ENCODE peak calls at places on chromosomes 2 and 18, in ten cellular contexts. One of them, this sample, is unnamed.

GRCh38 chr2:9970386-9971044 is 19.0 kb downstream of the GRHL1 start:
- DNase-seq in mesendoderm: no peak
- DNase-seq in neural progenitor cell: peak; percentile 71
- DNase-seq in mammary epithelial cell: no peak
- DNase-seq in IMR-90: no peak
- DNase-seq in GM23248: peak; percentile 54
- DNase-seq in HepG2: no peak
- DNase-seq in MM.1S: no peak
- DNase-seq in HCT116: no peak
- DNase-seq in fibroblast of lung: no peak
- DNase-seq in this sample: no peak

GRCh38 chr2:219221956-219222518 is 3.3 kb upstream of the ABCB6 start:
- DNase-seq in GM23248: no peak
- DNase-seq in neural progenitor cell: no peak
- DNase-seq in fibroblast of lung: no peak
- DNase-seq in mammary epithelial cell: no peak
- DNase-seq in HepG2: no peak
- DNase-seq in MM.1S: no peak
- DNase-seq in HCT116: no peak
- DNase-seq in mesendoderm: no peak
- DNase-seq in IMR-90: no peak
- DNase-seq in this sample: no peak

GRCh38 chr2:97751752-97752151 is 38.4 kb downstream of the ZAP70 start:
- DNase-seq in HepG2: no peak
- DNase-seq in mammary epithelial cell: peak; percentile 21
- DNase-seq in neural progenitor cell: no peak
- DNase-seq in fibroblast of lung: peak; percentile 55
- DNase-seq in HCT116: no peak
- DNase-seq in GM23248: no peak
- DNase-seq in MM.1S: no peak
- DNase-seq in IMR-90: peak; percentile 53
- DNase-seq in mesendoderm: peak; percentile 47
- DNase-seq in this sample: no peak

GRCh38 chr18:71865888-71866287 is 678.3 kb downstream of the CBLN2 start:
- DNase-seq in HCT116: no peak
- DNase-seq in mesendoderm: no peak
- DNase-seq in fibroblast of lung: no peak
- DNase-seq in neural progenitor cell: no peak
- DNase-seq in mammary epithelial cell: no peak
- DNase-seq in HepG2: no peak
- DNase-seq in MM.1S: no peak
- DNase-seq in IMR-90: no peak
- DNase-seq in GM23248: no peak
- DNase-seq in this sample: no peak

GRCh38 chr2:23757686-23758433 is 169.1 kb downstream of the ATAD2B start:
- DNase-seq in fibroblast of lung: peak; percentile 91
- DNase-seq in mesendoderm: peak; percentile 43
- DNase-seq in IMR-90: peak; percentile 95
- DNase-seq in mammary epithelial cell: peak; percentile 72
- DNase-seq in neural progenitor cell: no peak
- DNase-seq in GM23248: peak; percentile 88
- DNase-seq in HepG2: peak; percentile 43
- DNase-seq in HCT116: peak; percentile 48
- DNase-seq in MM.1S: no peak
- DNase-seq in this sample: no peak

GRCh38 chr2:16608661-16609643 is 56.7 kb downstream of the CYRIA start:
- DNase-seq in mammary epithelial cell: peak; percentile 61
- DNase-seq in GM23248: peak; percentile 87
- DNase-seq in MM.1S: peak; percentile 78
- DNase-seq in mesendoderm: peak; percentile 87
- DNase-seq in HCT116: peak; percentile 32
- DNase-seq in neural progenitor cell: peak; percentile 86
- DNase-seq in HepG2: peak; percentile 67
- DNase-seq in IMR-90: peak; percentile 68
- DNase-seq in fibroblast of lung: peak; percentile 69
- DNase-seq in this sample: peak; percentile 92

GRCh38 chr2:24399434-24400206 is 39.3 kb upstream of the ITSN2 start:
- DNase-seq in HCT116: no peak
- DNase-seq in IMR-90: no peak
- DNase-seq in HepG2: peak; percentile 45
- DNase-seq in fibroblast of lung: no peak
- DNase-seq in MM.1S: no peak
- DNase-seq in mesendoderm: no peak
- DNase-seq in mammary epithelial cell: no peak
- DNase-seq in neural progenitor cell: no peak
- DNase-seq in GM23248: no peak
- DNase-seq in this sample: no peak

GRCh38 chr18:8367217-8367988 is 241.8 kb upstream of the RAB12 start:
- DNase-seq in neural progenitor cell: peak; percentile 90
- DNase-seq in MM.1S: peak; percentile 81
- DNase-seq in GM23248: peak; percentile 38
- DNase-seq in HepG2: no peak
- DNase-seq in IMR-90: no peak
- DNase-seq in HCT116: peak; percentile 7
- DNase-seq in mammary epithelial cell: no peak
- DNase-seq in fibroblast of lung: peak; percentile 27
- DNase-seq in mesendoderm: peak; percentile 80
- DNase-seq in this sample: peak; percentile 76

GRCh38 chr18:9095297-9096012 is 7.0 kb upstream of the NDUFV2 start:
- DNase-seq in mammary epithelial cell: no peak
- DNase-seq in neural progenitor cell: no peak
- DNase-seq in fibroblast of lung: peak; percentile 43
- DNase-seq in mesendoderm: no peak
- DNase-seq in GM23248: no peak
- DNase-seq in HCT116: no peak
- DNase-seq in HepG2: peak; percentile 87
- DNase-seq in MM.1S: peak; percentile 69
- DNase-seq in IMR-90: peak; percentile 81
- DNase-seq in this sample: no peak

GRCh38 chr18:3721771-3722661 is 272.0 kb downstream of the TGIF1 start:
- DNase-seq in IMR-90: no peak
- DNase-seq in GM23248: no peak
- DNase-seq in mesendoderm: no peak
- DNase-seq in fibroblast of lung: no peak
- DNase-seq in MM.1S: no peak
- DNase-seq in HCT116: no peak
- DNase-seq in HepG2: no peak
- DNase-seq in neural progenitor cell: no peak
- DNase-seq in mammary epithelial cell: no peak
- DNase-seq in this sample: no peak

GRCh38 chr2:119480718-119481142 is 43.6 kb downstream of the SCTR start:
- DNase-seq in neural progenitor cell: no peak
- DNase-seq in mesendoderm: peak; percentile 70
- DNase-seq in IMR-90: no peak
- DNase-seq in fibroblast of lung: no peak
- DNase-seq in HepG2: peak; percentile 48
- DNase-seq in GM23248: no peak
- DNase-seq in mammary epithelial cell: no peak
- DNase-seq in HCT116: no peak
- DNase-seq in MM.1S: no peak
- DNase-seq in this sample: no peak

GRCh38 chr2:119431976-119432881 is 575 bp downstream of the TMEM37 start:
- DNase-seq in fibroblast of lung: peak; percentile 66
- DNase-seq in IMR-90: peak; percentile 9
- DNase-seq in HCT116: no peak
- DNase-seq in mesendoderm: peak; percentile 48
- DNase-seq in MM.1S: no peak
- DNase-seq in mammary epithelial cell: no peak
- DNase-seq in neural progenitor cell: peak; percentile 49
- DNase-seq in HepG2: no peak
- DNase-seq in GM23248: peak; percentile 57
- DNase-seq in this sample: peak; percentile 78

GRCh38 chr2:14451312-14451711 is 181.2 kb upstream of the LRATD1 start:
- DNase-seq in fibroblast of lung: no peak
- DNase-seq in GM23248: peak; percentile 2
- DNase-seq in IMR-90: no peak
- DNase-seq in MM.1S: no peak
- DNase-seq in mesendoderm: peak; percentile 25
- DNase-seq in neural progenitor cell: peak; percentile 4
- DNase-seq in HepG2: no peak
- DNase-seq in mammary epithelial cell: no peak
- DNase-seq in HCT116: no peak
- DNase-seq in this sample: no peak

GRCh38 chr2:47664817-47665216 is 118.1 kb upstream of the MSH6 start:
- DNase-seq in HepG2: no peak
- DNase-seq in IMR-90: no peak
- DNase-seq in MM.1S: no peak
- DNase-seq in fibroblast of lung: no peak
- DNase-seq in neural progenitor cell: no peak
- DNase-seq in HCT116: no peak
- DNase-seq in mesendoderm: peak; percentile 50
- DNase-seq in GM23248: no peak
- DNase-seq in mammary epithelial cell: peak; percentile 19
- DNase-seq in this sample: no peak

GRCh38 chr18:75189696-75190095 is 19.2 kb downstream of the PTGR3 start:
- DNase-seq in MM.1S: no peak
- DNase-seq in HCT116: no peak
- DNase-seq in GM23248: no peak
- DNase-seq in mammary epithelial cell: no peak
- DNase-seq in IMR-90: no peak
- DNase-seq in HepG2: no peak
- DNase-seq in fibroblast of lung: no peak
- DNase-seq in neural progenitor cell: no peak
- DNase-seq in mesendoderm: no peak
- DNase-seq in this sample: no peak
- H3K27ac ChIP-seq in MM.1S: no peak overlapping the region
- H3K27ac ChIP-seq in HCT116: no peak overlapping the region
- H3K27ac ChIP-seq in GM23248: no peak overlapping the region
- H3K27ac ChIP-seq in mammary epithelial cell: no peak overlapping the region
- H3K27ac ChIP-seq in IMR-90: no peak overlapping the region
- H3K27ac ChIP-seq in HepG2: no peak overlapping the region
- H3K27ac ChIP-seq in fibroblast of lung: no peak overlapping the region
- H3K27ac ChIP-seq in neural progenitor cell: no peak overlapping the region
- H3K27ac ChIP-seq in mesendoderm: no peak overlapping the region
- H3K27ac ChIP-seq in this sample: no peak overlapping the region

DNA sequence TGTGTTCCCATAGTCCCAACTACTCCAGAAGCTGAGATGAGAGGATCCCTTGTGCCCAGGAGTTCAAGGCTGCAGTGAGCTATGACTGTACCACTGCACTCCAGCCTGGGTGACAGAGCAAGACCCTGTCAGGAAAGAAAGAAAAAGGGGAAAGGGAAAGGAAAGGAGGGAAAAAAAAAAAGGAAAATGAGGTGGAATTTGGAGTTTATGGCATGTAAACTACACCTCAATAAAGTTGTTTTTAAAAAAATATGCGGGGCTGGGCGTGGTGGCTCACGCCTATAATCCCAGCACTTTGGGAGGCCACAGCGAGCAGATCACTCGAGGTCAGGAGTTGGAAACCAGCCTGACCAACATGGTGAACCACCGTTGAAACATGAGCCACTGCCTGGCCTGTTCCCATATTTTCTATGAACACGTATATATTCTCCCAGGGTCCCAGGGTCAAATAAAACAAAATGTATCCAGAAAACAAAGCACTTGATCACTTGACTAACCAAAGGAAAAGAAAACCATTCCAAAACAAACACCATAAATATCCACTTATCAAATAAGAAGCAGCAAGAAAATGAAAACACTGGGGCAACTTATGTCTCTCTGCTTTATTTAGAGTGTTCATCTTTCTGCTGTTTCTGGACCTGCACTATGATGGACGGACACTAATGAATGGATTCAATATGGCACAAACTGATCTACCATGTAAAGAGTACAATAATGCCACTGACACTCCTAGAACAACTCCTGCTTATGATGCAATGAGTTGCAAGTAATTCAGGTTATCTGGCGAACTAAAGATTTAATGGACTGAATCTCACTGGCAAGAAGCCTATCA is 56.8 kb downstream of the ASXL2 start:
- DNase-seq in GM23248: no peak
- DNase-seq in mesendoderm: no peak
- DNase-seq in mammary epithelial cell: peak; percentile 11
- DNase-seq in MM.1S: no peak
- DNase-seq in HepG2: no peak
- DNase-seq in HCT116: no peak
- DNase-seq in IMR-90: peak; percentile 20
- DNase-seq in neural progenitor cell: no peak
- DNase-seq in fibroblast of lung: peak; percentile 74
- DNase-seq in this sample: no peak
- H3K4me3 ChIP-seq in GM23248: no peak overlapping the region
- H3K4me3 ChIP-seq in mesendoderm: no peak overlapping the region
- H3K4me3 ChIP-seq in mammary epithelial cell: no peak overlapping the region
- H3K4me3 ChIP-seq in MM.1S: no peak overlapping the region
- H3K4me3 ChIP-seq in HepG2: no peak overlapping the region
- H3K4me3 ChIP-seq in HCT116: no peak overlapping the region
- H3K4me3 ChIP-seq in IMR-90: no peak overlapping the region
- H3K4me3 ChIP-seq in neural progenitor cell: no peak overlapping the region
- H3K4me3 ChIP-seq in fibroblast of lung: no peak overlapping the region
- H3K4me3 ChIP-seq in this sample: peak overlapping the region; percentile 53

GRCh38 chr2:100234141-100234540 is 88.2 kb downstream of the LONRF2 start:
- DNase-seq in MM.1S: no peak
- DNase-seq in neural progenitor cell: no peak
- DNase-seq in GM23248: peak; percentile 42
- DNase-seq in fibroblast of lung: peak; percentile 86
- DNase-seq in IMR-90: peak; percentile 68
- DNase-seq in mammary epithelial cell: no peak
- DNase-seq in HepG2: no peak
- DNase-seq in mesendoderm: no peak
- DNase-seq in HCT116: no peak
- DNase-seq in this sample: no peak
- H3K9ac ChIP-seq in MM.1S: no peak overlapping the region
- H3K9ac ChIP-seq in neural progenitor cell: no peak overlapping the region
- H3K9ac ChIP-seq in GM23248: no peak overlapping the region
- H3K9ac ChIP-seq in fibroblast of lung: no peak overlapping the region
- H3K9ac ChIP-seq in IMR-90: no peak overlapping the region
- H3K9ac ChIP-seq in mammary epithelial cell: no peak overlapping the region
- H3K9ac ChIP-seq in HepG2: no peak overlapping the region
- H3K9ac ChIP-seq in mesendoderm: no peak overlapping the region
- H3K9ac ChIP-seq in HCT116: no peak overlapping the region
- H3K9ac ChIP-seq in this sample: no peak overlapping the region

DNA sequence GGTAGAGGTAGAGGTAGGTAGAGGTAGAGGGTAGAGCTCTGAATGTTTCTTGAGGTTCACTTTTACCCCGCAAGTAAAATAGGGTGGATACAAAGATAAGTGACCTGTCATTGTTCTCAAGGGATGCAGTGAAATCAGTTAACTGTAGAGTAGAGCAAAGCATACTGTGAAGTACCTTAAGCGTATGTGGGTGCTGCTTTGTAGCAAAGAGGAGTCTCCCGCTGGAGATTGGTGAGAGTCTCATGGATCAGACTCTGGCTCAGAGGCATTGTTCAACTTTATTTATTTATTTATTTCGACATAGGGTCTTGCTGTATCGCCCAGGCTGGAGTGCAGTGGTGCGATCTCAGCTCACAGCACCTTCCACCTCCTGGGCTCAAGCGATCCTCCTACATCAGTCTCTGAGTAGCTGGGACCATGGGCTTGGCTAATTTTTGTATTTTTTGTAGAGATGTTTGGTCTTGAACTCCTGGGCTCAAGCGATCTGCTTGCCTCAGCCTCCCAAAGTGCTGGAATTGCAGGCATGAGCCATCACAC is 38.7 kb downstream of the MTA3 start:
- DNase-seq in MM.1S: no peak
- DNase-seq in GM23248: no peak
- DNase-seq in mammary epithelial cell: no peak
- DNase-seq in mesendoderm: no peak
- DNase-seq in HepG2: no peak
- DNase-seq in neural progenitor cell: no peak
- DNase-seq in IMR-90: no peak
- DNase-seq in HCT116: no peak
- DNase-seq in fibroblast of lung: no peak
- DNase-seq in this sample: no peak
- H3K27ac ChIP-seq in MM.1S: no peak overlapping the region
- H3K27ac ChIP-seq in GM23248: no peak overlapping the region
- H3K27ac ChIP-seq in mammary epithelial cell: no peak overlapping the region
- H3K27ac ChIP-seq in mesendoderm: no peak overlapping the region
- H3K27ac ChIP-seq in HepG2: peak overlapping the region; percentile 14
- H3K27ac ChIP-seq in neural progenitor cell: no peak overlapping the region
- H3K27ac ChIP-seq in IMR-90: no peak overlapping the region
- H3K27ac ChIP-seq in HCT116: no peak overlapping the region
- H3K27ac ChIP-seq in fibroblast of lung: no peak overlapping the region
- H3K27ac ChIP-seq in this sample: no peak overlapping the region

This sample was measured in kidney.